ENCODE peak calls at places on chromosomes 1 and 21, in four cellular contexts. One of them, this sample, is unnamed.

GRCh38 chr1:211133393-211133840 is 531 bp downstream of the KCNH1 start:
- DNase-seq in GF-D8: no peak
- DNase-seq in NCI-H2029: no peak
- DNase-seq in uterus: no peak
- DNase-seq in this sample: peak; percentile 21

GRCh38 chr21:31184462-31184861 is 146.2 kb upstream of the KRTAP19-8 start:
- DNase-seq in NCI-H2029: no peak
- DNase-seq in GF-D8: no peak
- DNase-seq in uterus: no peak
- DNase-seq in this sample: no peak

GRCh38 chr1:234373938-234374240 is 633 bp downstream of the COA6 start:
- DNase-seq in NCI-H2029: no peak
- DNase-seq in GF-D8: no peak
- DNase-seq in uterus: no peak
- DNase-seq in this sample: no peak

GRCh38 chr21:42120056-42120903 is 49.2 kb downstream of the UMODL1 start:
- DNase-seq in GF-D8: no peak
- DNase-seq in NCI-H2029: peak; percentile 96
- DNase-seq in uterus: no peak
- DNase-seq in this sample: no peak

GRCh38 chr1:147722114-147722513 is 38.3 kb downstream of the GJA5 start:
- DNase-seq in GF-D8: no peak
- DNase-seq in NCI-H2029: no peak
- DNase-seq in uterus: no peak
- DNase-seq in this sample: no peak

GRCh38 chr1:74753104-74753503 is 20.2 kb downstream of the TYW3 start:
- DNase-seq in GF-D8: no peak
- DNase-seq in NCI-H2029: no peak
- DNase-seq in uterus: no peak
- DNase-seq in this sample: no peak

GRCh38 chr1:101360506-101360905 is 123.7 kb downstream of the S1PR1 start:
- DNase-seq in GF-D8: no peak
- DNase-seq in NCI-H2029: no peak
- DNase-seq in uterus: no peak
- DNase-seq in this sample: no peak

GRCh38 chr1:94608142-94608851 is 66.7 kb upstream of the F3 start:
- DNase-seq in uterus: no peak
- DNase-seq in GF-D8: no peak
- DNase-seq in NCI-H2029: no peak
- DNase-seq in this sample: no peak

GRCh38 chr1:167121375-167122120 is 27.7 kb downstream of the STYXL2 start:
- DNase-seq in NCI-H2029: no peak
- DNase-seq in uterus: no peak
- DNase-seq in GF-D8: no peak
- DNase-seq in this sample: peak; percentile 46

GRCh38 chr1:23537296-23537993 is 6.4 kb upstream of the E2F2 start:
- DNase-seq in uterus: no peak
- DNase-seq in GF-D8: no peak
- DNase-seq in NCI-H2029: no peak
- DNase-seq in this sample: peak; percentile 17

GRCh38 chr1:102941364-102941947 is 166.9 kb downstream of the COL11A1 start:
- DNase-seq in uterus: no peak
- DNase-seq in GF-D8: no peak
- DNase-seq in NCI-H2029: no peak
- DNase-seq in this sample: no peak

This sample was measured in psoas muscle.